ENCODE peak calls at places on chromosomes 3 and 15, in nine cellular contexts. O, R, D, N, K, L, C, E and M are unnamed samples.

GRCh38 chr15:58568157-58568571 is 136.4 kb downstream of the LIPC start:
- DNase-seq in R (peak), E (no peak), L (peak), N (peak), O (no peak), K (no peak), C (no peak), D (no peak), M (no peak)

GRCh38 chr3:52688266-52688665 is 2.4 kb downstream of the GNL3 start:
- DNase-seq in D (no peak), R (no peak), N (no peak), E (no peak), K (no peak), L (no peak), O (no peak), C (no peak), M (no peak)

GRCh38 chr3:42703695-42704025 is 1.1 kb upstream of the HHATL start:
- DNase-seq in E (no peak), N (peak), C (no peak), K (no peak), R (peak), O (no peak), L (no peak), D (no peak), M (no peak)

GRCh38 chr3:160400048-160400630 is 689 bp downstream of the SMC4 start:
- DNase-seq in O (peak), C (peak), K (peak), L (peak), D (peak), R (peak), N (peak), E (peak), M (peak)

GRCh38 chr3:140363801-140364200 is 314.1 kb upstream of the TRIM42 start:
- DNase-seq in K (no peak), L (no peak), C (peak), R (peak), N (no peak), O (peak), D (no peak), E (no peak), M (no peak)

GRCh38 chr3:138950006-138950644 is 3.1 kb downstream of the FOXL2NB start:
- DNase-seq in R (no peak), K (no peak), C (no peak), N (no peak), E (peak), D (no peak), O (peak), L (peak), M (no peak)

GRCh38 chr3:34183114-34183513 is 384.7 kb downstream of the PDCD6IP start:
- DNase-seq in E (no peak), O (no peak), C (no peak), R (no peak), K (no peak), L (no peak), N (no peak), D (no peak), M (no peak)

GRCh38 chr3:195900426-195901355 is 7.7 kb downstream of the TNK2 start:
- DNase-seq in O (peak), C (peak), L (peak), K (no peak), R (peak), E (no peak), N (peak), D (peak), M (no peak)

GRCh38 chr3:66354001-66354400 is 133.2 kb downstream of the SLC25A26 start:
- DNase-seq in R (no peak), O (no peak), K (no peak), C (no peak), E (no peak), N (no peak), L (no peak), D (no peak), M (no peak)

GRCh38 chr15:77974098-77974414 is 103.5 kb downstream of the TBC1D2B start:
- DNase-seq in D (peak), N (no peak), L (peak), C (peak), R (peak), K (peak), O (peak), E (peak), M (peak)

GRCh38 chr15:74725241-74725774 is at the start of gene CYP1A1:
- DNase-seq in L (no peak), O (peak), K (no peak), R (peak), C (peak), E (peak), D (no peak), N (no peak), M (no peak)

GRCh38 chr3:66037330-66037985 is 1.3 kb downstream of the MAGI1 start:
- DNase-seq in R (peak), E (no peak), N (peak), O (peak), L (peak), C (peak), K (peak), D (peak), M (peak)

GRCh38 chr15:63880744-63881143 is 47.0 kb upstream of the HERC1 start:
- DNase-seq in O (no peak), D (no peak), L (peak), K (peak), N (no peak), R (no peak), E (no peak), C (no peak), M (peak)

GRCh38 chr15:42994546-42994945 is 74.0 kb upstream of the TTBK2 start:
- DNase-seq in D (no peak), C (no peak), O (peak), L (peak), R (no peak), E (no peak), N (no peak), K (peak), M (peak)

GRCh38 chr3:185152433-185153169 is at the start of gene C3orf70:
- DNase-seq in K (peak), E (no peak), L (peak), R (peak), D (no peak), C (peak), N (peak), O (peak), M (peak)

GRCh38 chr3:178385280-178385952 is 150.8 kb upstream of the KCNMB2 start:
- DNase-seq in R (no peak), L (peak), N (no peak), C (no peak), K (peak), E (no peak), O (peak), D (no peak), M (peak)

GRCh38 chr15:74525946-74526345 is 15.1 kb upstream of the ARID3B start:
- DNase-seq in L (peak), K (no peak), E (no peak), D (no peak), N (no peak), C (no peak), O (peak), R (no peak), M (no peak)

GRCh38 chr3:132032959-132033358 is 1.9 kb downstream of the CPNE4 start:
- DNase-seq in C (no peak), D (no peak), R (no peak), K (no peak), O (no peak), E (no peak), N (no peak), L (no peak), M (no peak)

GRCh38 chr15:62854420-62855084 is 188.0 kb upstream of the TPM1 start:
- DNase-seq in D (no peak), L (no peak), R (no peak), K (no peak), E (no peak), C (no peak), O (no peak), N (no peak), M (no peak)

GRCh38 chr15:62857411-62857853 is 185.1 kb upstream of the TPM1 start:
- DNase-seq in N (no peak), O (no peak), L (no peak), C (no peak), D (peak), R (no peak), K (no peak), E (no peak), M (no peak)

GRCh38 chr15:62858343-62858742 is 184.2 kb upstream of the TPM1 start:
- DNase-seq in E (no peak), D (no peak), K (no peak), R (no peak), C (no peak), N (no peak), O (no peak), L (no peak), M (peak)

GRCh38 chr15:62855085-62855476 is 187.5 kb upstream of the TPM1 start:
- DNase-seq in N (no peak), C (no peak), D (no peak), O (no peak), K (no peak), E (no peak), L (no peak), R (no peak), M (no peak)

GRCh38 chr15:62856466-62857246 is 185.9 kb upstream of the TPM1 start:
- DNase-seq in C (no peak), N (no peak), E (no peak), L (no peak), D (peak), R (no peak), K (no peak), O (no peak), M (no peak)
- H3K4me3 ChIP-seq in C (no peak), N (no peak), E (no peak), L (no peak), D (no peak), R (no peak), K (no peak), O (no peak), M (no peak)

GRCh38 chr15:48644827-48645557 is 517 bp downstream of the FBN1 start:
- DNase-seq in N (peak), L (peak), K (no peak), C (peak), D (no peak), R (peak), O (peak), E (no peak), M (peak)

GRCh38 chr15:48646364-48646763 is 855 bp upstream of the FBN1 start:
- DNase-seq in R (no peak), D (no peak), E (no peak), L (no peak), C (no peak), K (no peak), O (no peak), N (no peak), M (no peak)

GRCh38 chr15:48650931-48651330 is 5.4 kb upstream of the FBN1 start:
- DNase-seq in R (no peak), N (no peak), D (no peak), O (no peak), L (no peak), K (no peak), E (no peak), C (no peak), M (no peak)

GRCh38 chr15:48645558-48646330 is at the start of gene FBN1:
- DNase-seq in C (peak), L (peak), O (peak), N (peak), R (peak), E (peak), D (peak), K (peak), M (peak)

GRCh38 chr15:48647963-48648362 is 2.5 kb upstream of the FBN1 start:
- DNase-seq in O (peak), K (no peak), N (no peak), E (no peak), L (peak), C (no peak), R (no peak), D (no peak), M (peak)
- TF ChIP-seq CTCF in O (peak), K (peak), N (peak), E (no peak), L (peak), C (no peak), R (no peak), D (no peak), M (peak)

GRCh38 chr3:76871655-76872054 is 168.2 kb upstream of the ROBO2 start:
- DNase-seq in O (no peak), C (no peak), N (no peak), D (no peak), K (no peak), E (no peak), R (no peak), L (no peak), M (no peak)
- H3K4me3 ChIP-seq in O (no peak), C (no peak), N (no peak), D (no peak), K (no peak), E (no peak), R (no peak), L (no peak), M (no peak)

GRCh38 chr3:170911051-170911450 is 2.6 kb upstream of the EIF5A2 start:
- DNase-seq in R (no peak), E (no peak), O (no peak), C (no peak), N (no peak), L (no peak), K (no peak), D (no peak), M (no peak)

GRCh38 chr3:170907519-170908234 is 760 bp downstream of the EIF5A2 start:
- DNase-seq in R (no peak), C (no peak), E (no peak), O (peak), L (peak), N (no peak), K (peak), D (no peak), M (peak)

GRCh38 chr3:170910542-170910941 is 2.1 kb upstream of the EIF5A2 start:
- DNase-seq in O (peak), N (no peak), E (no peak), C (no peak), D (no peak), K (no peak), L (no peak), R (no peak), M (peak)

GRCh38 chr3:170908235-170909116 is at the start of gene EIF5A2:
- DNase-seq in R (peak), D (peak), C (peak), E (peak), N (peak), O (peak), K (peak), L (peak), M (peak)

DNA sequence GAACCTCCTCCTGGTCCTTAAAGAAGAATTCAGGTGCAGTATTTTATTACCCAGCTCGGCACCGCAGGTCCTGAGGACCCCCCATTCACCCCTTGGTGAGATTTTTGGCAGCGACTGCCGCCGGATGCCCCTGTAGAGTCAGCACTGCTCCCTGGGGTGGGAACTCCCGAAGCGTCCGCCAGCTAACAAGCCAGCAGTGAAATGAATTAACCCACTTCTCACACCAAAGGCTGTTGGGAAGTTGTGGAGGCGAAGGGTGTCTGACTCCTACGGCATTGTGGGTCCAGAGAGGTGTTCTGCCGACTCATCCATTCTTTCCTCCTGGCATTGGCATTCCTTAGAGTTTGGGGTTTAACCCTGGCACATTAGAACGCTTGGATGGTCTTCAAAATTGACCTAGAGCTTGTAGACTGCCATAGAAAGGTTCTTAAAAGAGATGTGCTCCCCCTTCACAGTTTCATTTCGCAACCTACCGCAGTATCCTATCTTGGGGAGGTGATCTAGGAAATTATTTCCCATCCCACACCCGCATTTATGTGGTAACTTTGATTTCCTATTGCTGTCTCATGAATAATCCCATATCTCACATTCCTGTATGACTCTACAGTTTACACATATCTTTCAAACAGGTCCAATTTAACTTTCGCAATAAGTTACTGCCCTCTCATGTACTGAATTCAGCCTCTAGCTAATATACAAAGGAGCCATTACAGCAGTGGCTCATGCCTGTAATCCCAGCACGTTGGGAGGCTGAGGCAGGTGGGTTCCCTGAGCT is 879 bp upstream of the EIF5A2 start:
- DNase-seq in C (no peak), D (no peak), N (peak), O (peak), L (peak), R (no peak), E (no peak), K (peak), M (peak)
- TF ChIP-seq CTCF in C (no peak), D (no peak), N (no peak), O (no peak), L (no peak), R (no peak), E (no peak), K (no peak), M (no peak)

DNA sequence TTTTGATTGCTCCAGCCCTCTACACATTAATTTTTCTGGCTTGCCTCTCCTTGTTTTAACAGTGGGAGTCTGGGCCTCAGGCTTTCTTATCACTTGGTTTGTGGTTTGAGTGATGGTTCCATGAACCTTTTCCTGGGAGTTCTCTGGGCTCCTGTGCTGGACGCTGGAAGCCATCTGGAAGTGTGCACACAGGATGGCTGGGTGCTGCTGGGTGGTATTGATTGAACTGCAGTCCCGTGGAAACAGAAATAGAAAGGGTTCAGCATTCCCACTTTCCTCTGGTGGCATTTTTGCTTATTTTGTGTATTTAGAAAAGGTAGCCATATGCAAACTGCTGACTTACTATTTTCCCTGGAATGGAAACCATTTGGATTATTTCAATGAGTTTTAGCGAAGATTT is 25.6 kb downstream of the MITF start:
- DNase-seq in E (no peak), K (no peak), N (no peak), C (no peak), R (no peak), O (no peak), D (no peak), L (no peak), M (no peak)
- H3K4me3 ChIP-seq in E (peak), K (no peak), N (no peak), C (no peak), R (no peak), O (no peak), D (no peak), L (no peak), M (no peak)

DNA sequence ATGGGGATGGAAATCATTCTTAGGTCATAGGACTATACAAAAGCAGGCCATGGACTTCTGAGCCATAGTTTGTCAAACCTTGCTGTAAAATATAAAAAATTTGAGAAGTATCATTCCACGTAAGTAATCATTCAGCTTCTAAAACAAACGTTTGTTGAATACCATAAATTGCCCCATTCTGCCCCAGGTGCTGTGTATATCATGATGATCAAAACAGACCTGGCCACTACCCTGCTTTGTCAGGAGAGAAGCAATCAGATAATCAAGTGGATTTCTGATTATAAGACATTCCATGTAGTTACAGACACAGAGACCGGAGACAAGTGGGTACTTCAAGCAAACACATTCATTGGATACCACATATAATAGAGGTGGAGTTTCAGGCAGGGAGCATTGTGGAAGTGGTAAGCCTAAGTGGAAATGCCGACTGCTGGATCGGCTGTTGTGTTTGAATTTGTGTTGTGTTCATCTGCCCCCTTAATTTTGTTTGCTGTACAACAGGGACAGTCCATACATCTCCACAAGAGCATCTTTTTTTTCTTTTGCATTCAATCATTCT is 61.7 kb downstream of the TGFBR2 start:
- DNase-seq in R (no peak), E (no peak), K (no peak), L (no peak), C (no peak), D (no peak), O (no peak), N (no peak), M (no peak)
- TF ChIP-seq CTCF in R (no peak), E (no peak), K (no peak), L (no peak), C (no peak), D (no peak), O (no peak), N (no peak), M (no peak)

GRCh38 chr3:31226331-31226730 is 306.4 kb upstream of the STT3B start:
- DNase-seq in R (no peak), O (no peak), K (no peak), E (no peak), D (no peak), L (no peak), N (no peak), C (no peak), M (no peak)
- H3K4me3 ChIP-seq in R (no peak), O (no peak), K (no peak), E (no peak), D (no peak), L (no peak), N (no peak), C (no peak), M (no peak)

GRCh38 chr3:113946831-113947230 is 982 bp upstream of the ZDHHC23 start:
- DNase-seq in N (no peak), K (no peak), L (no peak), C (no peak), E (no peak), D (no peak), R (no peak), O (no peak), M (no peak)

GRCh38 chr3:113947372-113948014 is at the start of gene ZDHHC23:
- DNase-seq in D (peak), K (peak), R (peak), E (peak), N (peak), L (peak), C (peak), O (peak), M (peak)

GRCh38 chr3:113953677-113954076 is 5.9 kb downstream of the ZDHHC23 start:
- DNase-seq in C (no peak), K (no peak), D (peak), L (peak), E (no peak), R (no peak), O (no peak), N (no peak), M (peak)

GRCh38 chr3:113952921-113953320 is 5.1 kb downstream of the ZDHHC23 start:
- DNase-seq in L (peak), K (no peak), N (no peak), R (no peak), O (peak), C (no peak), D (no peak), E (no peak), M (peak)

DNA sequence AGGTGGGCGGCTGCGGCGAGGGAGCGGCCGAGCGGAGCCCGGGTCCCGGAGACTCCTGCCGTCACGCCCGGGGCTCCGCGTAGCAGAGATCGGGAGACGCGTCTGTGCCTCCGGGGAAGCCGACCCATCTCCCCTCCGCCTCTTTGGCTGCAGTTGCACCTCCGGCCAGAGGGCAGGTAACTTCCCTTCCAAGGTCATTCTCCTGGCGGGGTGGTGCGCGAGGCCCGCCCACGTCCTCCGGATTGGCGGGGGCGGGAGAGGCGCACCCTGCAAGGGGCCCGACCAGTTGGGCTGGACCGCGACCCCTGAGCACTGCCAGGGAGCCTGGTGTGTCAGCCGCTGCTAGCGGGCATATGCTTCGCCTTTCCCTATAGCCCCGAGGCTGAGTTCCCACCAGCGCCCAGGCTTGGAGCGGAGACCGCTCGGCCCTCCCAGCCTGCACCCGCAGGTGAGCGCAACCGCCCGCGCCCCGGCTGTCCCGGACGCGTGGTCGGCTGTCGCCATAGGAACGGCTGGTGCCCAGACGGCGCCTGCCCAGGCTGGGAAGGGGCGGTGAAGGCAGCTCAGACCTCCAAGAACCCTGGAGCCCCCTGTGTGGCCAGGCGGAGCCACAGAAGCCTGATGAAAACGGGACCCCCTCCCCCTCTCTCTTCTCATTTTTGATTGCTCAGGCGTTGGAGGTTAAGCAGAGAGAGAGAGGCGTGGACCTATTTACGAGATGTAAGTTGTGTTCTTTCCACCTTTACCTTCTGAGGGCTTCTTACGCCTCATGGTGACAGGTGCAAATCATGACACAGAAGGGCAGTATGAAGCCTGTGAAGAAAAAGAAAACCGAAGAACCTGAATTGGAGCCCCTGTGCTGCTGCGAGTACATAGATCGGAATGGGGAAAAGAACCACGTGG is 453 bp downstream of the ZDHHC23 start:
- DNase-seq in L (no peak), O (peak), E (no peak), R (peak), C (peak), N (no peak), D (no peak), K (no peak), M (no peak)
- TF ChIP-seq CTCF in L (no peak), O (no peak), E (no peak), R (no peak), C (no peak), N (no peak), D (no peak), K (no peak), M (no peak)